ENCODE peak calls at places on chromosome 16, in nine cellular contexts. U, M, O, E, C, V, Y, G and K are unnamed samples.

GRCh38 chr16:47213761-47214440 is 70.2 kb upstream of the NETO2 start:
- DNase-seq in Y (no peak), U (no peak), C (no peak), G (no peak), E (no peak), V (no peak), O (peak), M (no peak), K (no peak)

GRCh38 chr16:6066601-6067000 is 969.0 kb upstream of the EEF2KMT start:
- DNase-seq in O (no peak), M (no peak), U (no peak), Y (no peak), C (no peak), E (no peak), G (no peak), V (no peak), K (no peak)

GRCh38 chr16:4694664-4695451 is 1.5 kb downstream of the NUDT16L1 start:
- DNase-seq in Y (no peak), E (peak), U (peak), O (no peak), C (no peak), G (no peak), M (no peak), V (no peak), K (no peak)

GRCh38 chr16:14020141-14020540 is 51.0 kb upstream of the MRTFB start:
- DNase-seq in G (no peak), M (no peak), Y (no peak), C (no peak), E (no peak), O (no peak), V (no peak), U (no peak), K (no peak)

GRCh38 chr16:84360170-84360569 is 8.2 kb upstream of the ATP2C2 start:
- DNase-seq in E (no peak), C (no peak), U (no peak), Y (no peak), V (no peak), M (no peak), G (no peak), O (peak), K (no peak)

GRCh38 chr16:64094170-64094960 is 1027.5 kb downstream of the CDH11 start:
- DNase-seq in U (no peak), E (no peak), M (no peak), C (no peak), O (peak), Y (no peak), V (no peak), G (no peak), K (no peak)

GRCh38 chr16:68508641-68509240 is 30.4 kb upstream of the ZFP90 start:
- DNase-seq in O (no peak), Y (no peak), U (no peak), C (no peak), V (no peak), G (no peak), E (no peak), M (no peak), K (no peak)

GRCh38 chr16:49856741-49857330 is 924 bp upstream of the ZNF423 start:
- DNase-seq in E (peak), U (peak), O (peak), G (no peak), C (peak), Y (peak), V (peak), M (peak), K (peak)

GRCh38 chr16:11202260-11203091 is 53.5 kb downstream of the SOCS1 start:
- DNase-seq in U (no peak), M (no peak), O (peak), G (no peak), E (no peak), V (no peak), C (no peak), Y (no peak), K (no peak)

GRCh38 chr16:27427538-27427937 is 25.6 kb downstream of the IL21R start:
- DNase-seq in C (no peak), O (no peak), V (no peak), M (no peak), U (no peak), E (no peak), Y (peak), G (peak), K (no peak)

GRCh38 chr16:69307856-69308255 is 3.3 kb upstream of the VPS4A start:
- DNase-seq in U (no peak), O (no peak), M (no peak), E (no peak), G (no peak), C (no peak), Y (no peak), V (no peak), K (no peak)

GRCh38 chr16:75032655-75033054 is 33.8 kb downstream of the ZNRF1 start:
- DNase-seq in V (no peak), G (no peak), E (no peak), M (no peak), Y (no peak), U (no peak), O (no peak), C (no peak), K (no peak)

GRCh38 chr16:51666074-51666473 is 515.0 kb upstream of the SALL1 start:
- DNase-seq in G (no peak), U (no peak), O (no peak), V (no peak), M (no peak), C (no peak), E (no peak), Y (no peak), K (no peak)

GRCh38 chr16:28473714-28474265 is 1.7 kb upstream of the NPIPB7 start:
- DNase-seq in G (no peak), C (no peak), V (no peak), O (no peak), E (peak), M (no peak), U (no peak), Y (no peak), K (no peak)

GRCh38 chr16:85460252-85460982 is 152.7 kb upstream of the GSE1 start:
- DNase-seq in U (no peak), V (no peak), O (no peak), C (no peak), E (no peak), G (no peak), M (no peak), Y (no peak), K (no peak)

GRCh38 chr16:10988164-10988803 is 43.9 kb downstream of the CLEC16A start:
- DNase-seq in U (no peak), V (no peak), E (peak), Y (no peak), O (no peak), C (no peak), M (no peak), G (no peak), K (no peak)

GRCh38 chr16:54283735-54284318 is 2.8 kb downstream of the IRX3 start:
- DNase-seq in E (peak), Y (no peak), O (no peak), V (no peak), G (no peak), M (no peak), C (no peak), U (no peak), K (no peak)

GRCh38 chr16:56971768-56972043 is 10.0 kb downstream of the CETP start:
- DNase-seq in Y (no peak), G (no peak), M (no peak), O (no peak), E (no peak), C (no peak), U (no peak), V (no peak), K (no peak)

GRCh38 chr16:88601313-88602036 is 31.3 kb downstream of the ZC3H18 start:
- DNase-seq in V (no peak), E (no peak), M (no peak), O (no peak), Y (no peak), C (no peak), U (no peak), G (no peak), K (no peak)

GRCh38 chr16:87895641-87896141 is 26.4 kb upstream of the SLC7A5 start:
- DNase-seq in C (no peak), V (no peak), G (peak), M (no peak), E (peak), O (peak), Y (peak), U (no peak), K (no peak)

GRCh38 chr16:48284772-48285409 is 37.6 kb upstream of the ABCC11 start:
- DNase-seq in U (no peak), C (no peak), Y (no peak), O (no peak), V (no peak), M (no peak), E (no peak), G (no peak), K (no peak)

GRCh38 chr16:48276102-48276501 is 28.8 kb upstream of the ABCC11 start:
- DNase-seq in O (peak), C (no peak), E (no peak), Y (no peak), M (peak), V (no peak), G (no peak), U (no peak), K (no peak)

GRCh38 chr16:29925805-29926674 is at the start of gene KCTD13:
- DNase-seq in M (peak), G (peak), E (peak), Y (peak), O (peak), V (peak), U (peak), C (peak), K (peak)
- TF ChIP-seq POLR2A in M (peak), G (no peak), E (peak), Y (no peak), O (peak), V (peak), U (peak), C (peak), K (peak)

GRCh38 chr16:30902070-30902972 is 5.9 kb downstream of the CTF1 start:
- DNase-seq in M (peak), O (peak), G (no peak), V (no peak), E (peak), C (peak), U (peak), Y (peak), K (peak)
- TF ChIP-seq POLR2A in M (no peak), O (no peak), G (no peak), V (no peak), E (no peak), C (peak), U (peak), Y (no peak), K (peak)

GRCh38 chr16:30922960-30923535 is 324 bp upstream of the FBXL19 start:
- DNase-seq in G (peak), E (peak), U (peak), Y (peak), V (peak), M (peak), O (peak), C (peak), K (peak)
- TF ChIP-seq POLR2A in G (no peak), E (peak), U (no peak), Y (no peak), V (peak), M (peak), O (peak), C (peak), K (peak)

GRCh38 chr16:15621889-15622288 is 21.1 kb downstream of the MARF1 start:
- DNase-seq in G (no peak), M (no peak), U (no peak), C (no peak), E (no peak), Y (no peak), O (no peak), V (no peak), K (no peak)

GRCh38 chr16:15618392-15618791 is 24.6 kb downstream of the MARF1 start:
- DNase-seq in V (no peak), M (no peak), U (no peak), O (peak), E (no peak), G (no peak), C (no peak), Y (no peak), K (no peak)

GRCh38 chr16:15616475-15616874 is 26.5 kb downstream of the MARF1 start:
- DNase-seq in G (no peak), O (no peak), U (no peak), V (no peak), M (no peak), C (no peak), Y (no peak), E (no peak), K (no peak)

GRCh38 chr16:15617901-15618300 is 25.1 kb downstream of the MARF1 start:
- DNase-seq in V (no peak), U (no peak), M (no peak), E (no peak), G (no peak), C (no peak), Y (no peak), O (no peak), K (no peak)

DNA sequence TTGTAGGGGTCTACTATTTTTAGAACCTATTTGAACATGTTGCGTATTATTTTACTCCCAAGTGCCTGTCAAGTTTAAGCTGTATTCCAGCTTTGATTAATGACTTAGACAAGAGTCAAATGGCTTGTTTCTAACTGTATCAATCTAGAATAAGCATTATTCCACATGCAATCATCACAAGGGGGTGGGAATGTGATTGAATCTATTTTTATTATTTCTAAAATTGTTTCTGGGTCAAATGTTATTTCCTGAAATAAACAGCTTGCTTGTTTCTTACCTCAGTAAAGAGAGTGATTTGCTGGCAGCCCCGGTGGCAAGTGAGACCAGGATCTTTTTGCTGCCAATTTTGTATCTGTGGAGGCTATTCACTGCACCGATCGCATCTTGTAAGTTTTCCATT is 21.5 kb downstream of the MARF1 start:
- DNase-seq in O (no peak), M (no peak), U (no peak), V (no peak), Y (no peak), E (no peak), C (no peak), G (no peak), K (no peak)
- TF ChIP-seq POLR2A in O (no peak), M (no peak), U (no peak), V (no peak), Y (no peak), E (no peak), C (no peak), G (no peak), K (no peak)

GRCh38 chr16:67170948-67171649 is 761 bp downstream of the NOL3 start:
- DNase-seq in U (peak), E (no peak), V (no peak), C (no peak), G (no peak), M (no peak), O (peak), Y (no peak), K (no peak)

GRCh38 chr16:67169011-67169451 is 1.3 kb upstream of the NOL3 start:
- DNase-seq in G (no peak), V (no peak), C (no peak), M (no peak), O (no peak), Y (no peak), U (no peak), E (no peak), K (no peak)

GRCh38 chr16:67167588-67167987 is 2.8 kb upstream of the NOL3 start:
- DNase-seq in O (no peak), Y (no peak), C (no peak), U (no peak), M (no peak), G (no peak), E (no peak), V (no peak), K (no peak)

GRCh38 chr16:67169642-67170167 is 633 bp upstream of the NOL3 start:
- DNase-seq in M (no peak), E (no peak), G (no peak), U (peak), V (no peak), Y (no peak), O (no peak), C (no peak), K (no peak)

DNA sequence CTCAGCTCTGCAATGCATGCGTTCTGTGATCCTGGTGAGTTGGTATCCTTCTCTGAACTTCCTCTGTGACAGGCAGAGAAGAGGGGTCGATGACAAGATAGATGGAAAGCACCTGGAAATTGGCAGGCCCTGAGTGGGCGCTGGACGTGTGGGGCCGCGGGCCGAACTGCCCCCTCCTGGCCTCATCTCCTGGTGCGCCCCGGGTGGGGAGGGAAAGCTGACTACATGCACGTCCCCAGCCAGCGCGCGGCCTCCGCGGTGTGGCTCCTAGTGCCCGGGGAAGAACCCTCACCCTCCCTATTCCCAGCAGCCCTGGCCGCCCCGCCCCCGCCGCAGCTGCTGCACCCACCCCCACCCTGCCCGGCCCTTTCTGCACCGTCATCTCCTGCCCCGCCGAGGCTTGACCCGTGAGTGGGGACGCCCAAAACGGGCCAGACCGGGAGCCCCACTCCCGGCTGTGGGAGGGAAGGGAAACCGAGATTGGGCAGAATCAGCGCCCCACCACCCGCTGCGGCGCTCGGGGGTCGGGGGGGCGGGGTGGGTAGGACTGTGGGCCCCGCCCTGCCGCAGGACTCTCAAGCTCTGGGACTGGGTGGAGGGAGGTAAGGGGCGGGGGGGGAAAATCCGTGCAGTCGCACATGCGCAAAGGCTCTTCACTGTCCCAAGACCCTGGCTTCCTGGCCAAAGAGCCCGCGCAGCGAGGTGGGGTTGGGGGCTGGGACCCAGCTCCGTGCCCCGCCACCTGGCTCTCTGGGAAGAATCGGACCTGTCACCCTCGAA is at the start of gene NOL3:
- DNase-seq in Y (peak), O (peak), M (peak), U (peak), V (peak), E (peak), C (peak), G (peak), K (peak)
- TF ChIP-seq POLR2A in Y (no peak), O (peak), M (peak), U (no peak), V (no peak), E (no peak), C (peak), G (no peak), K (peak)

GRCh38 chr16:76535-77272 is 1.3 kb upstream of the MPG start:
- DNase-seq in V (no peak), O (peak), C (no peak), Y (peak), U (peak), M (no peak), E (peak), G (peak), K (peak)

GRCh38 chr16:77807-78443 is at the start of gene MPG:
- DNase-seq in E (peak), V (peak), Y (peak), C (peak), G (peak), O (peak), M (peak), U (peak), K (peak)

GRCh38 chr16:79146-80054 is 1.4 kb downstream of the MPG start:
- DNase-seq in G (no peak), C (no peak), Y (no peak), V (no peak), M (no peak), O (peak), U (no peak), E (no peak), K (no peak)

GRCh38 chr16:77273-77806 is 685 bp upstream of the MPG start:
- DNase-seq in M (no peak), Y (peak), U (no peak), G (no peak), C (no peak), V (no peak), E (peak), O (peak), K (no peak)

DNA sequence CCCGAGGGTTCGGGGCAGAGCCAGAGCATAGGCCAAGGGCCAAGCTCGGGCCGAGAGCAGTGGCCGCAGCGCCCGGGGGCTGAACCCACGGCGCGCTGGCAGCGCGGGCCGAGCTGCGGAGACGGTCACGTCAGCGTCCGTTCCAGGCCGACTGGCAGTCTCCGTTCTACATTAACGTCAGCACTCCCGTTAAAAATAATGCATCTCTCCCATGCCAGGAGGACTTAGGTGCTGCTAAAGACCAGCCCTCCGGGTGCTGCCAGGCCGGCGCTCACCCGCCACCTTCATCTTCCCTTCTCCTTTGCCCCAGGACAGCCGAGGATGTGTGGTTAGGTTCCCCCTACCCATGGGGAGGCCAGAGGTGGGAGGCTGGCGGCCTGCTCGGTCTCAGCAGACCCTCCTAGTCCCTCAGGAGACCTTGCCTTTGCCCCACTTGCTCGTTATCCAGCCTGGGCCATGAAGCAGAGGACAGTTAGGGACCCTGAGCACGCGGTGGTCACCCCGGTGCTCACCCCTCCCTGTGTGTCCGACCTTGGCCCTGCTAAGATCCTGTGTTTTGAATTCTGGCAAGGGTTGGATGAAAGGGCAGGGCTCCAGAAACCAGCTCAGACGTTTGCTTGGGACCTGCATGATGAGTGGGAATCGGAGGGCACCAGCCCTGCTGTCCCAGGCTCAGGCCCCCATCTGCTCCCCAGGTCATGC is 570 bp downstream of the MPG start:
- DNase-seq in V (no peak), M (no peak), C (peak), E (no peak), U (no peak), G (no peak), Y (no peak), O (peak), K (peak)
- TF ChIP-seq POLR2A in V (no peak), M (no peak), C (no peak), E (no peak), U (no peak), G (no peak), Y (no peak), O (peak), K (peak)